ENCODE peak calls at places on chromosomes 16 and 17, in four cellular contexts. One of them, this sample, is unnamed.

GRCh38 chr16:81415757-81416156 is 28.9 kb upstream of the CMIP start:
- DNase-seq in HepG2: no peak
- DNase-seq in K562: no peak
- DNase-seq in GM12878: no peak
- DNase-seq in this sample: no peak

GRCh38 chr16:85173981-85174751 is 61.9 kb upstream of the CIBAR2 start:
- DNase-seq in K562: no peak
- DNase-seq in GM12878: no peak
- DNase-seq in HepG2: peak
- DNase-seq in this sample: no peak

GRCh38 chr16:84548971-84549844 is 44.7 kb upstream of the MEAK7 start:
- DNase-seq in GM12878: no peak
- DNase-seq in HepG2: no peak
- DNase-seq in K562: no peak
- DNase-seq in this sample: no peak

GRCh38 chr17:44607836-44608690 is 48.2 kb upstream of the MEIOC start:
- DNase-seq in K562: no peak
- DNase-seq in GM12878: no peak
- DNase-seq in HepG2: peak
- DNase-seq in this sample: no peak

GRCh38 chr17:19755821-19756510 is 7.9 kb upstream of the ALDH3A1 start:
- DNase-seq in K562: no peak
- DNase-seq in HepG2: no peak
- DNase-seq in GM12878: no peak
- DNase-seq in this sample: no peak

GRCh38 chr16:997440-998051 is 16.0 kb downstream of the SOX8 start:
- DNase-seq in K562: no peak
- DNase-seq in GM12878: no peak
- DNase-seq in HepG2: no peak
- DNase-seq in this sample: no peak

GRCh38 chr16:61146429-61146828 is 889.8 kb downstream of the CDH8 start:
- DNase-seq in GM12878: no peak
- DNase-seq in K562: no peak
- DNase-seq in HepG2: no peak
- DNase-seq in this sample: no peak

GRCh38 chr17:76772842-76773521 is 35.1 kb downstream of the MFSD11 start:
- DNase-seq in GM12878: no peak
- DNase-seq in K562: no peak
- DNase-seq in HepG2: peak
- DNase-seq in this sample: no peak

GRCh38 chr17:81601525-81602120 is 35.3 kb downstream of the NPLOC4 start:
- DNase-seq in GM12878: peak
- DNase-seq in K562: peak
- DNase-seq in HepG2: peak
- DNase-seq in this sample: peak

GRCh38 chr17:37116802-37117201 is 168.0 kb downstream of the AATF start:
- DNase-seq in K562: no peak
- DNase-seq in HepG2: no peak
- DNase-seq in GM12878: no peak
- DNase-seq in this sample: no peak

GRCh38 chr17:18208092-18208491 is 17.3 kb upstream of the LLGL1 start:
- DNase-seq in GM12878: no peak
- DNase-seq in K562: no peak
- DNase-seq in HepG2: no peak
- DNase-seq in this sample: no peak

GRCh38 chr16:27245276-27246231 is 23.0 kb downstream of the NSMCE1 start:
- DNase-seq in K562: peak
- DNase-seq in HepG2: no peak
- DNase-seq in GM12878: no peak
- DNase-seq in this sample: no peak

GRCh38 chr16:29899516-29900101 is at the start of gene SEZ6L2:
- DNase-seq in HepG2: peak
- DNase-seq in K562: peak
- DNase-seq in GM12878: no peak
- DNase-seq in this sample: peak
- TF ChIP-seq TARDBP in HepG2: no peak
- TF ChIP-seq TARDBP in K562: no peak
- TF ChIP-seq TARDBP in GM12878: no peak
- TF ChIP-seq TARDBP in this sample: no peak

DNA sequence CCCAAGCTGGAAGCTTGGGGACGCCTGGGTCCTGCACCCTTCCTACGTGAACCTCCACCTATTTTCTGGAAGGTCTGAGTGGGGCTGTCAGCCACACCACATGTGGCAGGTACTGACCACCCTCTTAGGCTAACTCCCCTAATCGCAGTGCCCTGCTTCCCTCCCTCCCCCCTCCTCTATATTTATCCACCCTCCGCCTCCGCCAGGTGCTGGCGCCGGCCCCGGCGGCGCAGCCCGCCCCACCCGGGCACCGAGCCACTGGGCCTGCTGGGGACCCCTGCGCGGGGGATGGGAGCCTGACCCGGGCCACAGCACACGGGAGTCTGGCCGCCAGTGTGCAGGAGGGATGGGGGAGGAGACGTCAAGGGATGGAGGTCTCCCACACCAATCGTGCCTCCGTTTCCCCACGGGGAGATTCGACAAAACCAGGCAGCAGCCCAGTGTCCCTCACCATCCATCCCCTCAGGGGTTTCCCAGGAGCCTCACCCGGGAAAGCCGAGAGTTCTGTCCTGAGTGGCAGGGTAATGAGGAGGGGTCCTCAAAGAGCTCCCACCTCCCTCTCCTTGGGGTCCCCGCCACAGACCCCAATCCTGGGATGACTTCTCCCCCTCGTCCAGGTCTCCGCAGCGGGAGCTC is 1.3 kb downstream of the PLEKHH3 start:
- DNase-seq in HepG2: no peak
- DNase-seq in GM12878: no peak
- DNase-seq in K562: peak
- DNase-seq in this sample: no peak
- TF ChIP-seq FOXM1 in HepG2: no peak
- TF ChIP-seq FOXM1 in GM12878: no peak
- TF ChIP-seq FOXM1 in K562: no peak
- TF ChIP-seq FOXM1 in this sample: no peak

DNA sequence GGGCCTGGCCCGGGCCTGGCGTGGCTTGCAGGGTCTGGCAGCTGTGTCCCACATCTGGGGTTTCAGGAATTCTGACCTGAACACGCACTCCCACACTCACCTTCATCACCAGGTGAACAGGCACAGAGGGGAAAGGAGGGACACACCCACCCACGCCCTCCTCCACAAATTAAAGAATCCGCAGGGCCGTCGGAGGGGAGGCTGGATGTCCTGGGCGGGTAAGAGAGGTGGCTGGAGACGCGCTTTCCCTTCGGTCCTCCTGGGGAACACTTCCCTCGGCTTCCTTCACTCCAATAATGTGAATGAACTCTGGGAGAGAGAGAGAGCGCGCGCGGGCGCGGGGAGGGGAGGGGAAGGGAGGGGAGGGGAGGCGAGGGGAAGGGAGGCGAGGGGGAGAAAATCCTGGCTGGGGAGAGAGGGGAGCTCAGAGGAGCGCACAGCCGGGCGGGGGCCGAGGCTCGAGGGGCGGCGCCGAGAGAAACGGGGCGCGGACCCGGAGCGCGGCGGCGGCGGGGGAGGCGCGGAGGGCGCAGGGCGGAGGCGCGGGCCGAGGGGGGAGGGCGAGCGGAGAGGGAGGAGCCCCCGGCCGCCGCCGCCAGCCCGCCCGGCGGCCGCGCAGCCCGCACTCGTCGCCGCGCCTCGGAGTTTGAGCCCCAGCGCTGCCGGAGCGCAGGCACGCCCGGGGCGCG is at the start of gene CACNG4:
- DNase-seq in GM12878: no peak
- DNase-seq in K562: peak
- DNase-seq in HepG2: no peak
- DNase-seq in this sample: peak
- TF ChIP-seq TARDBP in GM12878: no peak
- TF ChIP-seq TARDBP in K562: no peak
- TF ChIP-seq TARDBP in HepG2: no peak
- TF ChIP-seq TARDBP in this sample: no peak

GRCh38 chr16:88003736-88004135 is 52.5 kb downstream of the BANP start:
- DNase-seq in K562: no peak
- DNase-seq in GM12878: no peak
- DNase-seq in HepG2: no peak
- DNase-seq in this sample: no peak

GRCh38 chr16:88002211-88002610 is 51.0 kb downstream of the BANP start:
- DNase-seq in K562: no peak
- DNase-seq in HepG2: no peak
- DNase-seq in GM12878: no peak
- DNase-seq in this sample: no peak

GRCh38 chr16:88004391-88004790 is 53.2 kb downstream of the BANP start:
- DNase-seq in HepG2: no peak
- DNase-seq in GM12878: no peak
- DNase-seq in K562: no peak
- DNase-seq in this sample: no peak

GRCh38 chr16:88002749-88003148 is 51.5 kb downstream of the BANP start:
- DNase-seq in K562: no peak
- DNase-seq in HepG2: no peak
- DNase-seq in GM12878: no peak
- DNase-seq in this sample: no peak

DNA sequence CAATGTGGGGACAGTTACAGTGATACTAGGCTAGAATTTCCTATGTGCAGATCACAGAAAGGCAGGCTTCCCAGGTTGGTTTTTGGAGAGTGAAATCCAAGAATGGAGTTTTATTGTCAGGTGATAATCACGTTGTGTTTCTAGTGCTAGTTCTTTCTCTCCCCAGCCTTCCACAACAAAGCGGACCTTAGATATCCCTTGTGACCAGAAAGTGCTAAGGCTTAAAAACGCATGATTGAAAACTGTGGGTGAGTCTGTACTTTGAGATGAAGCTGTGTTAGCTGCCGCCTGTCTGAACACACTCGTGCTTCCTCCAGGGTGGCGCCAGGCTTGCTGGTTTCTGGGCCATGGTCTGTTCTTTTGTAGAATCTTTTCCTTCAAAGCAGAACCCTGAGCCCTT is 52.1 kb downstream of the BANP start:
- DNase-seq in K562: no peak
- DNase-seq in GM12878: no peak
- DNase-seq in HepG2: no peak
- DNase-seq in this sample: no peak
- TF ChIP-seq FOXM1 in K562: no peak
- TF ChIP-seq FOXM1 in GM12878: no peak
- TF ChIP-seq FOXM1 in HepG2: no peak
- TF ChIP-seq FOXM1 in this sample: no peak

DNA sequence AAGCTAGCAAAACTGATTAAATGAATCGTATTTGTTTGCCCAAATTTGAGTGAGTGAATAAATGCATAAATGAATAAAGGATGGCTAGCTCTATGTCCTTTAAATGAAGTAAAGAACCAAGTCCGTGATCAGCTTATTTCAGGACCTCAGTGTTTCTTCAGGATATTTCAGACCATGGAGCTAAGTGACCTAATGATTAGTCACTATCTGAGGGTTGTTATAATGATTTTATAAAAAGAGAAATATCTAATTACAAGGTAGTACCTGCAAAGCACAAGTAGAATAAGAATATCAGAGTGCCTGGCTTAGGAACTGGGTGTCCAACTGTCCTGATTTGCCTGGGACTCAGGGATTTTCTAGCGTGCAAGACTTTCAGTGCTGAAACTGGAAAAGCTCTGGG is 12.5 kb downstream of the KCNJ2 start:
- DNase-seq in K562: no peak
- DNase-seq in GM12878: no peak
- DNase-seq in HepG2: no peak
- DNase-seq in this sample: no peak
- TF ChIP-seq TARDBP in K562: no peak
- TF ChIP-seq TARDBP in GM12878: no peak
- TF ChIP-seq TARDBP in HepG2: no peak
- TF ChIP-seq TARDBP in this sample: no peak

GRCh38 chr17:79342376-79342775 is 267.8 kb downstream of the ENGASE start:
- DNase-seq in GM12878: no peak
- DNase-seq in K562: no peak
- DNase-seq in HepG2: no peak
- DNase-seq in this sample: no peak

GRCh38 chr17:79340286-79340685 is 265.7 kb downstream of the ENGASE start:
- DNase-seq in K562: no peak
- DNase-seq in GM12878: peak
- DNase-seq in HepG2: no peak
- DNase-seq in this sample: no peak

GRCh38 chr17:79341529-79341780 is 266.8 kb downstream of the ENGASE start:
- DNase-seq in HepG2: no peak
- DNase-seq in GM12878: no peak
- DNase-seq in K562: no peak
- DNase-seq in this sample: no peak

GRCh38 chr17:79341816-79342215 is 267.2 kb downstream of the ENGASE start:
- DNase-seq in GM12878: no peak
- DNase-seq in HepG2: no peak
- DNase-seq in K562: no peak
- DNase-seq in this sample: no peak

DNA sequence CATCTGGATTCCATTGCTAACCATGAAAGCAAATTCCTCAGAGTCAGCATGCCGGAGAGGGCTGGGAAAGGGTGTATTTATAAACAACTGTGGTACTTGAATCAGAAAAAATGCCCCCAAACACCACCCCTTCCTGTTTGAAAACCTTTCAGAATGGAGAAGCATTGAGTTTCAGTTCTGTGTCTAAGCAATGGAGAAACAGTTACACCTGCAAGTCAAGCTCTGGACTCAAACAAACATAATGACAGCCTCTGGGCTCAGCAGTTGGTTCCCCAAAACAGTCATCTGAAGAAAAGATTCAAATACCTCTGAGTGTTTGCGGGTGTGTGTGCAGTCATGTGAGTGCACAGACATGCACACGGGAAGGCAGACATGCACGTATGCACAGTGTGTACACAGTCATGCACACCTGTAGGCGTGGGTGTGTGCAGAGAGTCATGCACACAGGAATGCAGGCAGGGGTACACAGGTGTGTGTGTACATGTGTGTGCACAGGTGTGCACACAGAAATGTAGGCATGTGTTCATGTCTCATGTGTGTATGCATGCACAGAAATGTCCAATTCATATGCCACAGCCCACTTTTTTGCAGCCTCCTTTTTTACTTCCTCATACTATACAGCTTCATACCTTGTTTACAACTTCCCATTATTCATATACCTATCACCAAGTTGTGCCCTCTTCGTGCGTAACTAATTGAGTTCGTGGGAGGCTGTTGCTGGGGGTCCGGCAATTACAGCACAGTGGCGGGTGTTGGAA is 266.3 kb downstream of the ENGASE start:
- DNase-seq in K562: no peak
- DNase-seq in GM12878: peak
- DNase-seq in HepG2: no peak
- DNase-seq in this sample: no peak
- TF ChIP-seq FOXM1 in K562: no peak
- TF ChIP-seq FOXM1 in GM12878: peak
- TF ChIP-seq FOXM1 in HepG2: no peak
- TF ChIP-seq FOXM1 in this sample: no peak

DNA sequence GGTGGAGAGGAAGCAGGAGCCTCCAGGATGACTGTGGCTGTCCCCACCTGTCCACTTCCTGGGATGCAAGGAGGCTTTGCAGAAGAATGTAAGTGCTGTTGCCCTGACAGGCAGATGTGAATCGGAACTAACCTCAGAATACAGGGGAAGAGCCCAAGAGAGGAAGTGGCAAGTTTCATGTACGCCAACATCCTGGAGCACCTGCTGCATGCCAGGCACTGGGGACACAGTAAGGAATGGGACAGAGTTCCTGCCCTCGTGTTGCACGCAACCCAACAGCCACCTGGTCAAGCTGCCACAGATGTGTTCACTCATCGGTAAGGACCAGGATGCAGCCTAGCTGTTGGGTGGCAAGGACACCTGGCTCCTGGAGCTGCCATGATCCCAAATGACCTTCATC is 98.6 kb upstream of the RPL38 start:
- DNase-seq in K562: no peak
- DNase-seq in HepG2: no peak
- DNase-seq in GM12878: no peak
- DNase-seq in this sample: no peak
- TF ChIP-seq TARDBP in K562: no peak
- TF ChIP-seq TARDBP in HepG2: no peak
- TF ChIP-seq TARDBP in GM12878: no peak
- TF ChIP-seq TARDBP in this sample: no peak

This sample was measured in HEK293T.